ENCODE peak calls at places on chromosomes 6 and 20, in five cellular contexts. N is GM12878, M is A549, L is K562, J is HepG2. H is an unnamed sample.

GRCh38 chr6:157774153-157775135 is 48.6 kb upstream of the SNX9 start:
- DNase-seq in N (no peak), M (no peak), L (peak), J (no peak), H (no peak)

GRCh38 chr20:24755411-24755922 is 193.6 kb upstream of the CST7 start:
- DNase-seq in N (no peak), M (no peak), L (no peak), J (peak), H (no peak)

GRCh38 chr6:4313044-4313686 is 177.8 kb upstream of the ECI2 start:
- DNase-seq in N (no peak), M (peak), L (no peak), J (no peak), H (no peak)

GRCh38 chr6:39065561-39065960 is 17.0 kb downstream of the GLP1R start:
- DNase-seq in N (no peak), M (no peak), L (no peak), J (no peak), H (no peak)

GRCh38 chr6:154412106-154412820 is 55.7 kb upstream of the IPCEF1 start:
- DNase-seq in N (no peak), M (no peak), L (no peak), J (no peak), H (no peak)

GRCh38 chr20:6733965-6734364 is 33.5 kb upstream of the BMP2 start:
- DNase-seq in N (no peak), M (no peak), L (no peak), J (no peak), H (no peak)

GRCh38 chr6:16831136-16831535 is 69.9 kb upstream of the ATXN1 start:
- DNase-seq in N (no peak), M (no peak), L (no peak), J (no peak), H (no peak)

GRCh38 chr20:19783966-19784401 is 25.9 kb downstream of the RIN2 start:
- DNase-seq in N (no peak), M (no peak), L (no peak), J (peak), H (no peak)

GRCh38 chr6:132131777-132132176 is 180.6 kb upstream of the CCN2 start:
- DNase-seq in N (no peak), M (peak), L (no peak), J (peak), H (no peak)
- TF ChIP-seq ESRRA in N (no peak), M (no peak), L (no peak), J (no peak), H (no peak)

GRCh38 chr6:10426781-10427279 is 12.0 kb upstream of the TFAP2A start:
- DNase-seq in N (no peak), M (no peak), L (no peak), J (no peak), H (no peak)
- TF ChIP-seq ESRRA in N (no peak), M (no peak), L (no peak), J (no peak), H (no peak)

DNA sequence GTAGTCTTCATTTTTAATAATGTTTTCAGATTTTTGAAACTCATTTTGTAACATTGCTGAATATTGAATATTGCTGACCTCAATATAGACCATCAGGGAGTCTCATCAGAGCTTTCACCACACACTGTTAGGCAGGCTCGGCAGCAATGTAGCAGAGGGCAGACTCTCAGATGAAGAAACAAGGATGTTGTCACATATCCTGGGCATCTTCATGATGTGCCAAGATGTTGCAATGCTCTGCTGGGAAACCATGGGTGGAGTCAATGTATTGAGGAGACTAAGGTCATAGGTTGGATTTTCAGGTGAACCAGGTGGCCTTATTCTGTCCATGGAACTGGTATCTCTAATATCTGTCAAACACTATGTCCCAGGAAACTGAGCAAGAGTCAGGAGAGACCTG is 27.3 kb downstream of the NR2E1 start:
- DNase-seq in N (no peak), M (no peak), L (no peak), J (no peak), H (no peak)
- TF ChIP-seq ESRRA in N (no peak), M (no peak), L (no peak), J (no peak), H (no peak)

GRCh38 chr6:36755435-36756348 is 58.1 kb downstream of the RAB44 start:
- DNase-seq in N (peak), M (no peak), L (no peak), J (peak), H (no peak)
- TF ChIP-seq ESRRA in N (peak), M (no peak), L (peak), J (no peak), H (no peak)

GRCh38 chr20:2800590-2801458 is at the start of gene CPXM1:
- DNase-seq in N (no peak), M (no peak), L (peak), J (peak), H (peak)
- TF ChIP-seq ESRRA in N (no peak), M (no peak), L (no peak), J (no peak), H (no peak)

GRCh38 chr6:143419526-143419925 is 31.0 kb downstream of the ADAT2 start:
- DNase-seq in N (no peak), M (no peak), L (no peak), J (no peak), H (no peak)
- TF ChIP-seq ESRRA in N (no peak), M (no peak), L (no peak), J (no peak), H (no peak)

GRCh38 chr6:48919555-48919954 is 543.5 kb downstream of the MMUT start:
- DNase-seq in N (no peak), M (no peak), L (no peak), J (no peak), H (peak)
- TF ChIP-seq ESRRA in N (no peak), M (no peak), L (no peak), J (no peak), H (no peak)

DNA sequence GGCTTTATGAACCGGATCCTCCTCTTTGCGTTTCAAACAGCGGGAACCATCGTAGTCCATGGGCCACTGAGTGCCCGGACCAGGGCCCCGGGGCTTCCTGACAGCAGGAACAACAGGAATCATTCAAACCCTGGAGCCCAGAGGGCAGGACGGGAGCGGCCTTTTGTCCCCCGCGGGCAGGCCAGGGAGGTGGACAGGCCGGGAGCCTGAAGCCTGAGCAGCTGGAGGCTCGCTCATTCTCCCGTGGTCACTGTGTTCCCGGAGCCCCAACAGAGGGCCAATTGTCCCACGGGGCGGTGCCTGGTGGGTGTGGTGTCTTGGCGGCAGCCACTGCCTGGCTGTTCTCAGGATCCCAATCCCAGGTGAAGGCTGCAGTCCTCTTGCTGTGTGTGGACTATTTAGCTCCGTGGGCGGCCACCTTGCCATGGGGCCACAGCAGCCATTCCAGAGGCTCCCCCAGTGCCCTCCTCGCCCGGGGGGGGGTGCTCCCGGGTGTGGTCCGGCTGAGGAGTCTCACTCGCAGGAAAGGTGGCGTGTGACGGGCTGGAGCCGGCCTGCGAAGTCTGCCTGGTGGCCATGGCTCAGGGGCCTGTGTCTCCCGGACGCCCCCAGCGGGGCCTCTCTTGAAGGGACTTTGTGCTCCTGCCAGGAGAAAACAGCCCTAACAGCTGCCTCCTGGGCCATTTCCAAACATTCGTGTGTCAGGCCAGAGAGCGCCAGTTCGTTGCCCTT is 77.2 kb upstream of the BHLHE23 start:
- DNase-seq in N (no peak), M (no peak), L (no peak), J (peak), H (peak)
- TF ChIP-seq ESRRA in N (no peak), M (no peak), L (no peak), J (no peak), H (no peak)

H was measured in WTC11.